ENCODE peak calls at places on chromosomes 11 and 22, in eight cellular contexts. One of them, this sample, is unnamed.

GRCh38 chr11:117072517-117073218 is 25.6 kb downstream of the SIK3 start:
- DNase-seq in AG09319: peak
- DNase-seq in pancreas: no peak
- DNase-seq in fibroblast of pulmonary artery: peak
- DNase-seq in psoas muscle: no peak
- DNase-seq in Calu3: peak
- DNase-seq in neural progenitor cell: no peak
- DNase-seq in GM13976: peak
- DNase-seq in this sample: no peak

GRCh38 chr22:35160268-35160667 is 94.3 kb downstream of the ISX start:
- DNase-seq in fibroblast of pulmonary artery: no peak
- DNase-seq in pancreas: no peak
- DNase-seq in Calu3: no peak
- DNase-seq in psoas muscle: no peak
- DNase-seq in neural progenitor cell: no peak
- DNase-seq in GM13976: no peak
- DNase-seq in AG09319: no peak
- DNase-seq in this sample: no peak

GRCh38 chr11:63614136-63614664 is at the start of gene PLAAT3:
- DNase-seq in pancreas: peak
- DNase-seq in Calu3: peak
- DNase-seq in psoas muscle: peak
- DNase-seq in GM13976: peak
- DNase-seq in fibroblast of pulmonary artery: peak
- DNase-seq in AG09319: no peak
- DNase-seq in neural progenitor cell: peak
- DNase-seq in this sample: peak

GRCh38 chr22:25741692-25742626 is at the start of gene MYO18B:
- DNase-seq in neural progenitor cell: no peak
- DNase-seq in psoas muscle: peak
- DNase-seq in Calu3: no peak
- DNase-seq in fibroblast of pulmonary artery: no peak
- DNase-seq in GM13976: no peak
- DNase-seq in AG09319: no peak
- DNase-seq in pancreas: peak
- DNase-seq in this sample: no peak

GRCh38 chr22:31925056-31925455 is 19.3 kb upstream of the YWHAH start:
- DNase-seq in GM13976: no peak
- DNase-seq in pancreas: no peak
- DNase-seq in AG09319: no peak
- DNase-seq in Calu3: no peak
- DNase-seq in fibroblast of pulmonary artery: no peak
- DNase-seq in neural progenitor cell: no peak
- DNase-seq in psoas muscle: no peak
- DNase-seq in this sample: no peak

GRCh38 chr22:39313258-39314001 is 6.0 kb downstream of the RPL3 start:
- DNase-seq in psoas muscle: no peak
- DNase-seq in GM13976: no peak
- DNase-seq in Calu3: no peak
- DNase-seq in AG09319: no peak
- DNase-seq in neural progenitor cell: no peak
- DNase-seq in fibroblast of pulmonary artery: no peak
- DNase-seq in pancreas: no peak
- DNase-seq in this sample: no peak

GRCh38 chr11:100942016-100942415 is 187.6 kb downstream of the PGR start:
- DNase-seq in GM13976: no peak
- DNase-seq in Calu3: no peak
- DNase-seq in fibroblast of pulmonary artery: peak
- DNase-seq in psoas muscle: no peak
- DNase-seq in neural progenitor cell: no peak
- DNase-seq in AG09319: no peak
- DNase-seq in pancreas: no peak
- DNase-seq in this sample: no peak

GRCh38 chr11:99934008-99934407 is 753.1 kb upstream of the ARHGAP42 start:
- DNase-seq in neural progenitor cell: no peak
- DNase-seq in Calu3: no peak
- DNase-seq in psoas muscle: no peak
- DNase-seq in pancreas: no peak
- DNase-seq in GM13976: no peak
- DNase-seq in fibroblast of pulmonary artery: peak
- DNase-seq in AG09319: no peak
- DNase-seq in this sample: no peak

GRCh38 chr11:20483931-20484330 is 96.4 kb downstream of the PRMT3 start:
- DNase-seq in neural progenitor cell: no peak
- DNase-seq in Calu3: no peak
- DNase-seq in pancreas: no peak
- DNase-seq in fibroblast of pulmonary artery: peak
- DNase-seq in GM13976: no peak
- DNase-seq in AG09319: no peak
- DNase-seq in psoas muscle: no peak
- DNase-seq in this sample: no peak

GRCh38 chr22:50532824-50533344 is 3.1 kb upstream of the TYMP start:
- DNase-seq in neural progenitor cell: no peak
- DNase-seq in pancreas: no peak
- DNase-seq in fibroblast of pulmonary artery: no peak
- DNase-seq in Calu3: no peak
- DNase-seq in psoas muscle: no peak
- DNase-seq in GM13976: no peak
- DNase-seq in AG09319: no peak
- DNase-seq in this sample: no peak

GRCh38 chr22:38284042-38284402 is 11.2 kb upstream of the TMEM184B start:
- DNase-seq in GM13976: no peak
- DNase-seq in neural progenitor cell: no peak
- DNase-seq in fibroblast of pulmonary artery: peak
- DNase-seq in psoas muscle: no peak
- DNase-seq in pancreas: no peak
- DNase-seq in AG09319: peak
- DNase-seq in Calu3: no peak
- DNase-seq in this sample: no peak

GRCh38 chr22:27086728-27087450 is 429.5 kb downstream of the MIAT start:
- DNase-seq in fibroblast of pulmonary artery: no peak
- DNase-seq in AG09319: no peak
- DNase-seq in psoas muscle: no peak
- DNase-seq in GM13976: no peak
- DNase-seq in neural progenitor cell: no peak
- DNase-seq in pancreas: no peak
- DNase-seq in Calu3: no peak
- DNase-seq in this sample: no peak

GRCh38 chr22:37496651-37497599 is 10.7 kb upstream of the MFNG start:
- DNase-seq in Calu3: no peak
- DNase-seq in psoas muscle: no peak
- DNase-seq in fibroblast of pulmonary artery: peak
- DNase-seq in AG09319: peak
- DNase-seq in GM13976: no peak
- DNase-seq in neural progenitor cell: peak
- DNase-seq in pancreas: no peak
- DNase-seq in this sample: no peak

GRCh38 chr11:11813288-11813962 is 28.3 kb upstream of the USP47 start:
- DNase-seq in Calu3: peak
- DNase-seq in GM13976: no peak
- DNase-seq in pancreas: no peak
- DNase-seq in fibroblast of pulmonary artery: peak
- DNase-seq in neural progenitor cell: no peak
- DNase-seq in AG09319: peak
- DNase-seq in psoas muscle: no peak
- DNase-seq in this sample: no peak

GRCh38 chr11:62882428-62882742 is 1.7 kb downstream of the SLC3A2 start:
- DNase-seq in Calu3: no peak
- DNase-seq in psoas muscle: no peak
- DNase-seq in GM13976: no peak
- DNase-seq in pancreas: no peak
- DNase-seq in neural progenitor cell: no peak
- DNase-seq in AG09319: no peak
- DNase-seq in fibroblast of pulmonary artery: no peak
- DNase-seq in this sample: no peak

DNA sequence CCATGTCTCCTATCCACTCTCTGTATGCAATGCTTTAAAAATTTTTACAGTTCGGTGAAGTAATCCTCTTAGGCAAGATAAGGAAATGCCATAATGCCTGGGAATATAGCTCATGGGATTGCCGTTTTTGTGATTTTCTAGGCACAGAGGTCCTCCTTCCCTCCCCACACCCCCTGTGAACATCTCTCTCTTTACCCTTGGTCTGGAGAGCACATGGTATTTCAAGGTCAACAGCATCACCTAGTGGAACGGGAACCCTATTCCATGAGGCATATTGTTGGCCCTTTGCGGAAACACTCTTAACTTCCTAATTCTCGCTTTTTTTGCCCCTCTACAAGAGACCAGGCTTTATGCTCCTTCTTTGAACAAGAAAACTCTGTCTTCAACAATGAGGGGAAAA is 8.8 kb downstream of the NXPE4 start:
- DNase-seq in AG09319: no peak
- DNase-seq in psoas muscle: no peak
- DNase-seq in neural progenitor cell: no peak
- DNase-seq in Calu3: no peak
- DNase-seq in fibroblast of pulmonary artery: peak
- DNase-seq in GM13976: no peak
- DNase-seq in pancreas: no peak
- DNase-seq in this sample: no peak
- TF ChIP-seq CTCF in AG09319: peak
- TF ChIP-seq CTCF in psoas muscle: no peak
- TF ChIP-seq CTCF in neural progenitor cell: no peak
- TF ChIP-seq CTCF in Calu3: no peak
- TF ChIP-seq CTCF in fibroblast of pulmonary artery: peak
- TF ChIP-seq CTCF in GM13976: no peak
- TF ChIP-seq CTCF in pancreas: no peak
- TF ChIP-seq CTCF in this sample: no peak

DNA sequence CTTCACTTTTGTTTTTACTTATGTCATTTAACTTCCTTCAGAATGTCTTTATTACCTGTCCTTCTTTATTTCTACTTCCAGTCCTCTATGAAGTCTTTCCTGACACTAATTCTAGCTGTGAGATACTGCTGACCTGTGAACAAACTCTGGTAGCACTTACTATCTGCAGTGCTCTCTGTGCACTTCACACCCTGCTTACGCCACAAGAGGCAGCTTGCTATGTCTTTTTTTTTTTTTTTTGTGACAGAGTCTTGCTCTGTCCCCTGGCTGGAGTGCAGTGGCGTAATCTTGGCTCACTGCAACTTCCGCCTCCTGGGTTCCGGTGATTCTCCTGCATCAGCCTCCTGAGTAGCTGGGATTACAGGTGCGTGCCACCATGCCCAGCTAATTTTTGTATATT is 10.7 kb downstream of the STIM1 start:
- DNase-seq in AG09319: no peak
- DNase-seq in Calu3: no peak
- DNase-seq in fibroblast of pulmonary artery: peak
- DNase-seq in GM13976: no peak
- DNase-seq in psoas muscle: peak
- DNase-seq in neural progenitor cell: no peak
- DNase-seq in pancreas: no peak
- DNase-seq in this sample: no peak
- TF ChIP-seq CTCF in AG09319: no peak
- TF ChIP-seq CTCF in Calu3: no peak
- TF ChIP-seq CTCF in fibroblast of pulmonary artery: no peak
- TF ChIP-seq CTCF in GM13976: no peak
- TF ChIP-seq CTCF in psoas muscle: no peak
- TF ChIP-seq CTCF in neural progenitor cell: no peak
- TF ChIP-seq CTCF in pancreas: no peak
- TF ChIP-seq CTCF in this sample: no peak

GRCh38 chr11:2139691-2140337 is 625 bp upstream of the IGF2 start:
- DNase-seq in AG09319: no peak
- DNase-seq in Calu3: no peak
- DNase-seq in fibroblast of pulmonary artery: no peak
- DNase-seq in psoas muscle: peak
- DNase-seq in pancreas: no peak
- DNase-seq in GM13976: no peak
- DNase-seq in neural progenitor cell: peak
- DNase-seq in this sample: no peak
- TF ChIP-seq CTCF in AG09319: no peak
- TF ChIP-seq CTCF in Calu3: no peak
- TF ChIP-seq CTCF in fibroblast of pulmonary artery: no peak
- TF ChIP-seq CTCF in psoas muscle: no peak
- TF ChIP-seq CTCF in pancreas: no peak
- TF ChIP-seq CTCF in GM13976: no peak
- TF ChIP-seq CTCF in neural progenitor cell: peak
- TF ChIP-seq CTCF in this sample: no peak

DNA sequence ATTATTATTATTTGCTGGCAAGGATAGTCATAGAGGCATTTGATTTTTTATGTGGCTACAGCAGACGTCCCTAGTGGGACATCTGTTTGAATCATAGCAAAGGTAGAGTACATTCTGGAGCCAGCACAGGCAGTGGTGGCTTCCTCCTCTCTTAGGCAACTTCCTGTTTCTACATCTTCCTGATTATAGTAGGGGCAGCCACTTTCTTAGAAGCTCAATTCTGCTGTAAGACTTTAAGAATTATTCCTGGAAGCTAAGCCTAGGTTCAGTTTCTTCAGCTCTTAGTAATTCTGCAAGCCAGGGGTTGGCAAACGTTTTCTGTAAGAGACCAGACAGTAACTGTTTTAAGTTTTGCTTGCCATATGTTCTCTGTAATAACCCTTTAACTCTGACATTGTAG is 129.3 kb upstream of the TENM4 start:
- DNase-seq in fibroblast of pulmonary artery: no peak
- DNase-seq in AG09319: no peak
- DNase-seq in pancreas: no peak
- DNase-seq in Calu3: no peak
- DNase-seq in neural progenitor cell: no peak
- DNase-seq in psoas muscle: no peak
- DNase-seq in GM13976: no peak
- DNase-seq in this sample: no peak
- TF ChIP-seq CTCF in fibroblast of pulmonary artery: no peak
- TF ChIP-seq CTCF in AG09319: no peak
- TF ChIP-seq CTCF in pancreas: no peak
- TF ChIP-seq CTCF in Calu3: no peak
- TF ChIP-seq CTCF in neural progenitor cell: no peak
- TF ChIP-seq CTCF in psoas muscle: no peak
- TF ChIP-seq CTCF in GM13976: no peak
- TF ChIP-seq CTCF in this sample: no peak

GRCh38 chr22:41021655-41022454 is 70.5 kb upstream of the EP300 start:
- DNase-seq in neural progenitor cell: peak
- DNase-seq in pancreas: peak
- DNase-seq in psoas muscle: peak
- DNase-seq in Calu3: peak
- DNase-seq in AG09319: no peak
- DNase-seq in GM13976: peak
- DNase-seq in fibroblast of pulmonary artery: peak
- DNase-seq in this sample: peak
- TF ChIP-seq CTCF in neural progenitor cell: no peak
- TF ChIP-seq CTCF in pancreas: no peak
- TF ChIP-seq CTCF in psoas muscle: peak
- TF ChIP-seq CTCF in Calu3: no peak
- TF ChIP-seq CTCF in AG09319: no peak
- TF ChIP-seq CTCF in GM13976: peak
- TF ChIP-seq CTCF in fibroblast of pulmonary artery: no peak
- TF ChIP-seq CTCF in this sample: no peak

GRCh38 chr22:17201285-17201945 is 17.8 kb downstream of the ADA2 start:
- DNase-seq in fibroblast of pulmonary artery: peak
- DNase-seq in pancreas: no peak
- DNase-seq in neural progenitor cell: peak
- DNase-seq in Calu3: peak
- DNase-seq in AG09319: peak
- DNase-seq in GM13976: no peak
- DNase-seq in psoas muscle: peak
- DNase-seq in this sample: no peak
- TF ChIP-seq CTCF in fibroblast of pulmonary artery: peak
- TF ChIP-seq CTCF in pancreas: peak
- TF ChIP-seq CTCF in neural progenitor cell: peak
- TF ChIP-seq CTCF in Calu3: peak
- TF ChIP-seq CTCF in AG09319: peak
- TF ChIP-seq CTCF in GM13976: no peak
- TF ChIP-seq CTCF in psoas muscle: peak
- TF ChIP-seq CTCF in this sample: no peak

This sample was measured in endothelial cell.